ENCODE peak calls at places on chromosomes 1 and 21, in seven cellular contexts. G, O, R, M, K, D and H are unnamed samples. For H3K9me3 and H3K4me1, the result is how much of the 10 kb centered on the place peaks cover.

GRCh38 chr1:19153169-19153568 is 56.9 kb downstream of the UBR4 start:
- DNase-seq in K (no peak), D (no peak), R (no peak), M (no peak), G (no peak), O (no peak), H (no peak)

GRCh38 chr1:31042656-31043055 is 22.9 kb downstream of the PUM1 start:
- DNase-seq in M (no peak), O (no peak), R (no peak), D (no peak), G (no peak), K (no peak), H (no peak)

GRCh38 chr21:34722684-34723300 is 54.0 kb downstream of the CLIC6 start:
- DNase-seq in O (peak), R (peak), M (no peak), G (no peak), D (no peak), K (no peak), H (no peak)

GRCh38 chr1:39980555-39981313 is 25.8 kb downstream of the MFSD2A start:
- DNase-seq in D (no peak), M (no peak), G (no peak), R (no peak), K (peak), O (no peak), H (no peak)

GRCh38 chr1:219659682-219660081 is 46.8 kb upstream of the ZC3H11B start:
- DNase-seq in R (no peak), D (no peak), G (peak), O (no peak), M (no peak), K (no peak), H (no peak)

GRCh38 chr1:31691951-31692350 is 11.9 kb downstream of the COL16A1 start:
- DNase-seq in D (no peak), M (no peak), O (no peak), K (no peak), R (no peak), G (no peak), H (no peak)

GRCh38 chr21:46092026-46092764 is 5.7 kb upstream of the COL6A2 start:
- DNase-seq in G (peak), M (peak), K (peak), R (no peak), D (no peak), O (no peak), H (peak)

GRCh38 chr1:43464840-43465693 is 11.3 kb upstream of the HYI start:
- DNase-seq in R (no peak), O (no peak), G (no peak), M (no peak), D (no peak), K (no peak), H (no peak)

GRCh38 chr21:33655591-33656221 is 13.4 kb downstream of the ITSN1 start:
- DNase-seq in R (no peak), K (no peak), D (no peak), M (no peak), G (peak), O (no peak), H (no peak)

DNA sequence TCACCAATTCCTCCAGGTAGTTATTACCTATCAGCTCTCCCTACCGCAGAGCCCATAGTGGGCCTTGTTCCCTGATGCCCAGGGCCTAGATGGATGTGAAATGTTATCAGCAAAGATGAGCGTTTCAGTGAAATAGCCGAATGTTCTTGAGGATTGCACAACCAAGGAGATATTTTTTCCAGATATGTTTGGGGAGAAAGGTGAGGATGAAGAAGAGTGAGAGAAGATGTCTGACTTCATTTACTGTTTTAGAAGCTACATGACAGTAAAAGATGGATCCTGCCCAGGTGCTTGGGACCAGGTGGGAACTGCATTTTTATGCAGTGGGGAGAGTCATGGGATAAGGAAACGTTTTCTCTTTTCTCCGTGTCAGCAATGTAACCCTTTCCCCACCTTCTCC is 231.7 kb upstream of the C1orf174 start:
- DNase-seq in D (no peak), M (no peak), K (no peak), O (no peak), R (no peak), G (no peak), H (no peak)
- H3K9me3 ChIP-seq in D (under half), M (under half), K (under half), O (under half), R (under half), G (under half), H (under half)

GRCh38 chr1:169118227-169118626 is 11.7 kb downstream of the ATP1B1 start:
- DNase-seq in M (no peak), R (no peak), O (no peak), D (no peak), G (no peak), K (no peak), H (no peak)
- H3K4me1 ChIP-seq in M (half or more), R (under half), O (under half), D (under half), G (under half), K (under half), H (under half)

DNA sequence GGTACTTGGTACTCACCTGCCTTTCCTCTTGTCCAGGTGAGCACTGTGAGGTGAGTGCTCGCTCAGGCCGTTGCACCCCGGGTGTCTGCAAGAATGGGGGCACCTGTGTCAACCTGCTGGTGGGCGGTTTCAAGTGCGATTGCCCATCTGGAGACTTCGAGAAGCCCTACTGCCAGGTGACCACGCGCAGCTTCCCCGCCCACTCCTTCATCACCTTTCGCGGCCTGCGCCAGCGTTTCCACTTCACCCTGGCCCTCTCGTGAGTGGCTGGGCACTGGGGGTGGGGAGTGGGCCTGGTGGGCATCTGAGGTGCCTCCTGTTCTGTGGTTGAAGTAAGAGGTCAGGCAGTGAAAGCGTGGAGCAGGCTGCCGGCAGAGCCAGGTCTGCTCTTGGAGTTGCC is 11.7 kb downstream of the CELSR2 start:
- DNase-seq in R (no peak), K (no peak), M (no peak), O (no peak), D (no peak), G (no peak), H (no peak)
- H3K27ac ChIP-seq in R (no peak), K (no peak), M (no peak), O (peak), D (no peak), G (no peak), H (no peak)

GRCh38 chr1:5402618-5403017 is 589.6 kb downstream of the NPHP4 start:
- DNase-seq in M (no peak), D (no peak), G (no peak), O (no peak), K (no peak), R (no peak), H (no peak)
- H3K9me3 ChIP-seq in M (under half), D (under half), G (under half), O (under half), K (under half), R (under half), H (under half)

GRCh38 chr1:112402682-112403643 is 6.9 kb downstream of the CTTNBP2NL start:
- DNase-seq in O (no peak), D (no peak), M (no peak), G (peak), K (no peak), R (no peak), H (no peak)

GRCh38 chr1:112396668-112397025 is 633 bp downstream of the CTTNBP2NL start:
- DNase-seq in D (no peak), K (no peak), O (no peak), R (peak), G (peak), M (no peak), H (no peak)

GRCh38 chr1:112397051-112397471 is 1.0 kb downstream of the CTTNBP2NL start:
- DNase-seq in G (peak), R (no peak), M (no peak), O (no peak), K (no peak), D (no peak), H (no peak)

GRCh38 chr1:112395832-112396667 is at the start of gene CTTNBP2NL:
- DNase-seq in D (peak), R (peak), M (peak), O (peak), K (peak), G (peak), H (peak)

GRCh38 chr1:112399456-112399855 is 3.4 kb downstream of the CTTNBP2NL start:
- DNase-seq in K (no peak), M (no peak), G (no peak), D (no peak), O (no peak), R (no peak), H (no peak)
- H3K4me1 ChIP-seq in K (under half), M (half or more), G (half or more), D (under half), O (under half), R (under half), H (under half)

GRCh38 chr1:172897738-172898137 is 153.0 kb downstream of the TNFSF18 start:
- DNase-seq in M (no peak), R (no peak), O (no peak), D (no peak), K (no peak), G (no peak), H (no peak)

GRCh38 chr1:172893146-172893841 is 157.4 kb downstream of the TNFSF18 start:
- DNase-seq in R (no peak), D (no peak), K (no peak), G (no peak), M (peak), O (no peak), H (no peak)

GRCh38 chr1:172895761-172896160 is 155.0 kb downstream of the TNFSF18 start:
- DNase-seq in G (no peak), D (no peak), M (no peak), K (no peak), R (no peak), O (no peak), H (no peak)

GRCh38 chr1:172894345-172895049 is 156.2 kb downstream of the TNFSF18 start:
- DNase-seq in K (no peak), D (no peak), G (no peak), O (no peak), M (no peak), R (no peak), H (no peak)

DNA sequence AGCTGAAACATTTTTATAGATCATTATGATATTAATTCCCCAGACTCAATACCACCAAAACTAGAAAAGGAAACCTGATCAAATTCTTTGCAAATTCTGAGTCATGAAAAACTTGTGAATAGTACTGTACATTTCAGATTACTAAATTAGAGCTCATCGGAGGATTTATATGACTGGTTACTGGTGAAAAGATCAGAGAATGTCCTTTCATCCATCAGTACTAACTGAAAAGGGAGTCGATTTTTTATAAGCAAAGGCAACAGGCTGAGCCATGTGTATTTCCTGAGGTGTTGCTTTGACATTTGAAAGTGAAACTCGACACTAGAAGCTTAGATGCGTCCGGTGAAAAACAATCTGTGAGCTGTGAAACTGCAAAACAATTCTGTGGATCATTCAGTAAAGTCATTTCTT is 155.7 kb downstream of the TNFSF18 start:
- DNase-seq in O (no peak), M (no peak), K (no peak), G (no peak), D (no peak), R (no peak), H (no peak)
- H3K27ac ChIP-seq in O (no peak), M (peak), K (no peak), G (no peak), D (peak), R (no peak), H (peak)

GRCh38 chr1:5481889-5482288 is 510.3 kb downstream of the NPHP4 start:
- DNase-seq in M (no peak), G (no peak), O (peak), R (peak), D (no peak), K (no peak), H (no peak)
- H3K9me3 ChIP-seq in M (under half), G (under half), O (under half), R (under half), D (under half), K (under half), H (under half)

GRCh38 chr1:168093616-168094015 is 43.1 kb downstream of the GPR161 start:
- DNase-seq in O (no peak), G (no peak), R (no peak), D (no peak), M (no peak), K (no peak), H (no peak)

GRCh38 chr1:168091720-168092119 is 45.0 kb downstream of the GPR161 start:
- DNase-seq in R (no peak), D (no peak), O (no peak), M (no peak), G (no peak), K (no peak), H (no peak)

GRCh38 chr1:168091063-168091462 is 45.7 kb downstream of the GPR161 start:
- DNase-seq in R (no peak), K (no peak), G (no peak), M (no peak), D (no peak), O (no peak), H (no peak)

GRCh38 chr1:168092151-168092550 is 44.6 kb downstream of the GPR161 start:
- DNase-seq in O (no peak), D (no peak), G (no peak), K (no peak), M (no peak), R (no peak), H (no peak)

GRCh38 chr1:168092566-168093355 is 44.0 kb downstream of the GPR161 start:
- DNase-seq in M (no peak), K (no peak), D (no peak), R (peak), O (no peak), G (no peak), H (no peak)
- H3K4me1 ChIP-seq in M (under half), K (under half), D (under half), R (under half), O (under half), G (under half), H (under half)

GRCh38 chr1:192513196-192513595 is 62.4 kb upstream of the RGS1 start:
- DNase-seq in O (no peak), D (no peak), K (no peak), R (no peak), M (no peak), G (no peak), H (no peak)
- H3K27ac ChIP-seq in O (no peak), D (no peak), K (no peak), R (no peak), M (no peak), G (no peak), H (no peak)

GRCh38 chr1:152776361-152776760 is 1.4 kb downstream of the LCE1F start:
- DNase-seq in R (no peak), M (no peak), G (no peak), O (no peak), K (no peak), D (no peak), H (no peak)
- H3K9me3 ChIP-seq in R (under half), M (under half), G (under half), O (under half), K (under half), D (under half), H (under half)